ENCODE peak calls at places on chromosomes 4 and X, in five cellular contexts. P is HCT116; E is sigmoid colon; Z is upper lobe of left lung; I is effector memory CD4-positive, alpha-beta T cell. Y is an unnamed sample.

GRCh38 chrX:46649421-46650260 is 76.1 kb downstream of the CHST7 start:
- DNase-seq in P (no peak), E (peak; percentile 75), Z (no peak), I (no peak), Y (no peak)

GRCh38 chr4:138897818-138898226 is 117.8 kb upstream of the NOCT start:
- DNase-seq in P (no peak), E (no peak), Z (no peak), I (no peak), Y (no peak)

GRCh38 chr4:46975841-46976551 is 17.4 kb downstream of the GABRA4 start:
- DNase-seq in P (no peak), E (no peak), Z (no peak), I (no peak), Y (no peak)

GRCh38 chr4:1745697-1746096 is 24.4 kb downstream of the TACC3 start:
- DNase-seq in P (no peak), E (no peak), Z (peak; percentile 47), I (no peak), Y (no peak)

GRCh38 chr4:74311696-74312313 is 3.5 kb downstream of the EPGN start:
- DNase-seq in P (peak; percentile 62), E (no peak), Z (no peak), I (no peak), Y (no peak)

GRCh38 chrX:137431693-137432488 is 134.0 kb upstream of the ZIC3 start:
- DNase-seq in P (no peak), E (no peak), Z (no peak), I (no peak), Y (no peak)

GRCh38 chrX:16476692-16477091 is 173.3 kb upstream of the S100G start:
- DNase-seq in P (no peak), E (no peak), Z (no peak), I (no peak), Y (no peak)

GRCh38 chr4:156581282-156581681 is 390.3 kb downstream of the PDGFC start:
- DNase-seq in P (no peak), E (no peak), Z (no peak), I (no peak), Y (no peak)

GRCh38 chr4:54400802-54401201 is 171.7 kb downstream of the PDGFRA start:
- DNase-seq in P (no peak), E (no peak), Z (no peak), I (no peak), Y (no peak)

GRCh38 chr4:21806991-21807390 is 141.6 kb downstream of the KCNIP4 start:
- DNase-seq in P (no peak), E (no peak), Z (no peak), I (no peak), Y (no peak)

GRCh38 chr4:177554966-177555574 is 112.8 kb upstream of the AGA start:
- DNase-seq in P (no peak), E (no peak), Z (no peak), I (no peak), Y (no peak)

GRCh38 chrX:140439455-140439854 is 65.4 kb downstream of the SOX3 start:
- DNase-seq in P (no peak), E (no peak), Z (peak; percentile 39), I (no peak), Y (no peak)

GRCh38 chr4:145804134-145804533 is 124.2 kb downstream of the C4orf51 start:
- DNase-seq in P (no peak), E (no peak), Z (no peak), I (no peak), Y (no peak)

GRCh38 chrX:96394566-96394965 is 290.1 kb upstream of the DIAPH2 start:
- DNase-seq in P (no peak), E (no peak), Z (no peak), I (no peak), Y (no peak)

GRCh38 chrX:134256684-134257083 is 19.7 kb downstream of the CCDC160 start:
- DNase-seq in P (no peak), E (no peak), Z (no peak), I (no peak), Y (no peak)

DNA sequence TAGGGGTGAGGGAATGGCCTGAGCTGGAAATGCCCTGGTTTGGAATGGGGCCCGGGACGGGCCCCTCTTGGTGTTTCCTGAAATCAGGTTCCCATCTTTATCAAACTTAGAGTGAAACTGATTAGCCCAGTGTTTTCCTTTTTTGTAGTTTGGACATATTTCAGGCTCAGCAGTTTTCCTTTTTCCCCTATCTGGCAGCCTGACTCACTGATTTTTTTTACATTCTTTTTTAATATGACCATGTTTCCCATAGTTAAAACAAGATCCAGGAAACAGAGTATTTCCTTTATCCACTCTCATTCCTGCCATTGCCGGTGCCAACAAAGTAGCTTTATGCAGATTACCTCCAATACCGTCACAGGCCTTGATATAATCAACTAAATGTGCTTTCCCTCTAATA is 20.5 kb upstream of the C4orf17 start:
- DNase-seq in P (no peak), E (no peak), Z (no peak), I (no peak), Y (no peak)
- H3K9me3 ChIP-seq in P (peaks cover 9% of the 10 kb centered on the region), E (peaks cover 12% of the 10 kb centered on the region), Z (peaks cover 31% of the 10 kb centered on the region), I (peaks cover 13% of the 10 kb centered on the region), Y (peaks cover 11% of the 10 kb centered on the region)

DNA sequence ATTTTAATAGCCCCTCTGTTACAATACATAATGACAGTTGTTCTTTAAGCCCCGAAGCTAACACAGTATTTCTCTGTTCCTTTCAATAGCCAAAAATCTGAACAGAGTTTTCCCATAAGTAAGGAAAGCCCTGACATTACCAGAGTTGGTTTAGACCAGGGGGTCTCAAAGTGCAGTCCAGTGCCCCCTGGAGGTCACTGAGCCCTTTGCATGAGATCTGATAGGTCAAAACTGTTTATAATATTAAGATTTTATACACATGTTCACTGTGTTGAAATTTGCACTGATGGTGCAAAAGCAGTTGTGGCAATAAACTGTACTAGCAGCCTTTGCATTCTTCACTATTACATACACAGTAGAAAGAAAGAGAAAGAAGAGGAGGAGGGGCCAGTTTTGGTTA is 177.1 kb downstream of the SPANXN3 start:
- DNase-seq in P (no peak), E (no peak), Z (no peak), I (no peak), Y (no peak)
- H3K9me3 ChIP-seq in P (no peaks in the 10 kb centered on the region), E (no peaks in the 10 kb centered on the region), Z (no peaks in the 10 kb centered on the region), I (no peaks in the 10 kb centered on the region), Y (no peaks in the 10 kb centered on the region)

GRCh38 chrX:883588-883987 is 253.0 kb downstream of the SHOX start:
- DNase-seq in P (no peak), E (no peak), Z (peak; percentile 39), I (no peak), Y (no peak)
- H3K9me3 ChIP-seq in P (no peaks in the 10 kb centered on the region), E (no peaks in the 10 kb centered on the region), Z (no peaks in the 10 kb centered on the region), I (no peaks in the 10 kb centered on the region), Y (no peaks in the 10 kb centered on the region)

GRCh38 chr4:629916-630641 is 4.7 kb downstream of the PDE6B start:
- DNase-seq in P (no peak), E (peak; percentile 54), Z (peak; percentile 67), I (no peak), Y (no peak)
- H3K9me3 ChIP-seq in P (no peaks in the 10 kb centered on the region), E (no peaks in the 10 kb centered on the region), Z (no peaks in the 10 kb centered on the region), I (no peaks in the 10 kb centered on the region), Y (no peaks in the 10 kb centered on the region)

GRCh38 chr4:107138433-107138832 is 102.3 kb upstream of the DKK2 start:
- DNase-seq in P (no peak), E (no peak), Z (no peak), I (no peak), Y (no peak)
- H3K9me3 ChIP-seq in P (no peaks in the 10 kb centered on the region), E (no peaks in the 10 kb centered on the region), Z (no peaks in the 10 kb centered on the region), I (no peaks in the 10 kb centered on the region), Y (no peaks in the 10 kb centered on the region)

DNA sequence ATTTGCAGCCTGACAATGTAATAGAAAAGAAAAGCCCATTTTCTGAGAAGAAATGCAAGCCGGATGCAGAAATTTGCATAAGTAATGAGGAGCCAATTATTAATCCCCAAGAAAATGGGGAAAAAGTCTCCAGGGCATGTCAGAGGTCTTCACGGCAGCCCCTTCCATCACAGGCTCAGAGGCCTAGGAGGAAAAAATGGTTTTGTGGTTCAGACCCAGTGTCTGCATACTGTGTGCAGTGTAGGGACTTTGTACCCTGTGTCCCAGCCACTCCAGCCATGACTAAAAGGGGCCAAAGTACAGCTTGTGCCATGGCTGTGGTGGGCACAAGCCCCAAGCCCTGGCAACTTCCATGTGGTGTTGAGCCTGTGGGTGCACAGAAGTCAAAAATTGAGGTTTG is 92.2 kb downstream of the SH3BGRL start:
- DNase-seq in P (no peak), E (no peak), Z (no peak), I (no peak), Y (no peak)
- H3K9me3 ChIP-seq in P (no peaks in the 10 kb centered on the region), E (no peaks in the 10 kb centered on the region), Z (peaks cover 32% of the 10 kb centered on the region), I (no peaks in the 10 kb centered on the region), Y (no peaks in the 10 kb centered on the region)

GRCh38 chrX:153353416-153353815 is 19.5 kb downstream of the ZNF275 start:
- DNase-seq in P (no peak), E (no peak), Z (peak; percentile 50), I (no peak), Y (no peak)
- H3K9me3 ChIP-seq in P (no peaks in the 10 kb centered on the region), E (no peaks in the 10 kb centered on the region), Z (peaks cover 21% of the 10 kb centered on the region), I (no peaks in the 10 kb centered on the region), Y (no peaks in the 10 kb centered on the region)